ENCODE peak calls at places on chromosome 12, in six cellular contexts. A, X, H, M, L and O are unnamed samples.

GRCh38 chr12:93243689-93244513 is 133.8 kb upstream of the NUDT4 start:
- DNase-seq in X (no peak), A (no peak), M (no peak), L (peak; percentile 92), H (no peak), O (peak; percentile 78)

GRCh38 chr12:114013601-114014345 is 47.6 kb upstream of the RBM19 start:
- DNase-seq in H (peak; percentile 76), L (no peak), M (peak; percentile 89), A (peak; percentile 61), X (peak; percentile 51), O (peak; percentile 37)

GRCh38 chr12:50060120-50060468 is 2.7 kb downstream of the ASIC1 start:
- DNase-seq in A (no peak), H (no peak), X (no peak), M (no peak), L (no peak), O (no peak)

GRCh38 chr12:28899951-28900350 is 249.1 kb upstream of the FAR2 start:
- DNase-seq in X (no peak), A (no peak), H (no peak), L (peak; percentile 90), M (no peak), O (peak; percentile 97)

GRCh38 chr12:7060353-7060954 is at the start of gene C1S:
- DNase-seq in H (peak; percentile 81), L (peak; percentile 99), X (no peak), A (peak; percentile 63), M (peak; percentile 94), O (peak; percentile 99)

GRCh38 chr12:130162267-130162666 is at the start of gene FZD10:
- DNase-seq in L (peak; percentile 13), H (peak; percentile 88), A (peak; percentile 88), M (peak; percentile 72), X (peak; percentile 77), O (no peak)

GRCh38 chr12:7935464-7935772 is 569 bp downstream of the SLC2A3 start:
- DNase-seq in H (no peak), A (no peak), X (no peak), L (no peak), M (no peak), O (no peak)

GRCh38 chr12:1007994-1008393 is 17.0 kb downstream of the ERC1 start:
- DNase-seq in A (no peak), X (no peak), L (no peak), M (no peak), H (no peak), O (no peak)

GRCh38 chr12:28550757-28551381 is 360.6 kb downstream of the CCDC91 start:
- DNase-seq in H (no peak), L (peak; percentile 40), A (no peak), M (peak; percentile 2), X (no peak), O (peak; percentile 86)

GRCh38 chr12:65825323-65825572 is 965 bp downstream of the HMGA2 start:
- DNase-seq in X (no peak), A (no peak), L (no peak), M (no peak), H (no peak), O (no peak)

GRCh38 chr12:1845010-1845409 is 24.6 kb downstream of the LRTM2 start:
- DNase-seq in M (no peak), X (no peak), H (no peak), A (peak; percentile 43), L (no peak), O (no peak)

GRCh38 chr12:102990419-102990818 is 32.9 kb downstream of the ASCL1 start:
- DNase-seq in L (no peak), M (peak; percentile 45), A (no peak), H (peak; percentile 46), X (no peak), O (no peak)

GRCh38 chr12:21906919-21907642 is 34.1 kb downstream of the ABCC9 start:
- DNase-seq in A (no peak), L (no peak), M (no peak), H (no peak), X (no peak), O (peak; percentile 42)

GRCh38 chr12:52794479-52795331 is 1.2 kb downstream of the KRT3 start:
- DNase-seq in H (no peak), A (no peak), X (no peak), L (peak; percentile 6), M (no peak), O (peak; percentile 37)

GRCh38 chr12:14934511-14934910 is 3.8 kb downstream of the ERP27 start:
- DNase-seq in L (no peak), H (no peak), M (no peak), A (no peak), X (no peak), O (no peak)

GRCh38 chr12:95318071-95318545 is 100.5 kb downstream of the VEZT start:
- DNase-seq in L (peak; percentile 87), M (no peak), X (no peak), H (no peak), A (no peak), O (peak; percentile 88)

GRCh38 chr12:32191445-32191844 is 84.8 kb downstream of the BICD1 start:
- DNase-seq in H (no peak), M (no peak), X (no peak), L (no peak), A (no peak), O (no peak)

GRCh38 chr12:127125607-127126259 is 1141.2 kb upstream of the TMEM132C start:
- DNase-seq in A (no peak), X (no peak), H (no peak), L (peak; percentile 53), M (peak; percentile 46), O (peak; percentile 70)

GRCh38 chr12:124653169-124653931 is 85.9 kb upstream of the NCOR2 start:
- DNase-seq in L (no peak), H (no peak), X (no peak), M (no peak), A (no peak), O (peak; percentile 17)

GRCh38 chr12:53383258-53383657 is 3.3 kb downstream of the SP1 start:
- DNase-seq in H (no peak), X (no peak), A (no peak), M (no peak), L (no peak), O (no peak)

GRCh38 chr12:65881965-65882413 is 57.7 kb downstream of the HMGA2 start:
- DNase-seq in M (no peak), L (no peak), H (peak; percentile 60), A (no peak), X (no peak), O (peak; percentile 38)

GRCh38 chr12:131862994-131863710 is 31.3 kb upstream of the ULK1 start:
- DNase-seq in L (peak; percentile 26), A (no peak), M (no peak), X (peak; percentile 30), H (no peak), O (no peak)
- H4K8ac ChIP-seq in L (no peak overlapping the region), A (no peak overlapping the region), M (no peak overlapping the region), X (no peak overlapping the region), H (no peak overlapping the region), O (no peak overlapping the region)

GRCh38 chr12:108691154-108691994 is 39.9 kb downstream of the CORO1C start:
- DNase-seq in L (peak; percentile 100), M (peak; percentile 99), X (peak; percentile 76), A (peak; percentile 76), H (peak; percentile 97), O (peak; percentile 99)
- H4K8ac ChIP-seq in L (peak overlapping the region; percentile 88), M (no peak overlapping the region), X (no peak overlapping the region), A (peak overlapping the region; percentile 75), H (no peak overlapping the region), O (peak overlapping the region; percentile 82)

DNA sequence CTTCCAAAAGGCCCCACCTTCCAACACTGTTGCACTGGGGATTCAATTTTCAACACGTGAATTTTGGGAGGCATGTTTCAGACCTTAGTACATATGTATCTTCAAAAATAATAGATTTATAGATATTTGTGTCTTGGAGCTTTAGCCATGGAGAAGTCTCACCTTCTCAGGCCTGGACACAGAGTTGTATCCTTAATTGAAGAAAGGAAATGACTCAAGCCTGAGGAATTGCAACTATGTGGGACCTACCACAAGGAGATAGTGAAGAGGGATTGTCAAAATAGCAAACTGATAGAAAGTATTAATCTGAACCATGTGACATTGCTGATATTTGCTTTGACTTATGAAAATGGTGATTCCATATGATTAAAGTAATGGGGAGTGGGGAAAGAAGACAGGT is 89.8 kb downstream of the ACSS3 start:
- DNase-seq in A (no peak), H (no peak), L (peak; percentile 13), M (peak; percentile 91), X (no peak), O (peak; percentile 19)
- H4K8ac ChIP-seq in A (no peak overlapping the region), H (no peak overlapping the region), L (no peak overlapping the region), M (no peak overlapping the region), X (no peak overlapping the region), O (no peak overlapping the region)

GRCh38 chr12:121468451-121468850 is 68.5 kb downstream of the RNF34 start:
- DNase-seq in L (peak; percentile 59), H (no peak), A (no peak), M (no peak), X (no peak), O (peak; percentile 15)

GRCh38 chr12:121467638-121468403 is 67.9 kb downstream of the RNF34 start:
- DNase-seq in L (peak; percentile 45), A (peak; percentile 84), X (peak; percentile 54), H (peak; percentile 81), M (peak; percentile 74), O (no peak)

GRCh38 chr12:121464331-121464730 is 64.4 kb downstream of the RNF34 start:
- DNase-seq in L (no peak), M (no peak), X (no peak), H (peak; percentile 27), A (no peak), O (no peak)

GRCh38 chr12:121466800-121467637 is 67.1 kb downstream of the RNF34 start:
- DNase-seq in L (peak; percentile 85), A (peak; percentile 86), H (peak; percentile 92), M (peak; percentile 91), X (peak; percentile 88), O (peak; percentile 82)

DNA sequence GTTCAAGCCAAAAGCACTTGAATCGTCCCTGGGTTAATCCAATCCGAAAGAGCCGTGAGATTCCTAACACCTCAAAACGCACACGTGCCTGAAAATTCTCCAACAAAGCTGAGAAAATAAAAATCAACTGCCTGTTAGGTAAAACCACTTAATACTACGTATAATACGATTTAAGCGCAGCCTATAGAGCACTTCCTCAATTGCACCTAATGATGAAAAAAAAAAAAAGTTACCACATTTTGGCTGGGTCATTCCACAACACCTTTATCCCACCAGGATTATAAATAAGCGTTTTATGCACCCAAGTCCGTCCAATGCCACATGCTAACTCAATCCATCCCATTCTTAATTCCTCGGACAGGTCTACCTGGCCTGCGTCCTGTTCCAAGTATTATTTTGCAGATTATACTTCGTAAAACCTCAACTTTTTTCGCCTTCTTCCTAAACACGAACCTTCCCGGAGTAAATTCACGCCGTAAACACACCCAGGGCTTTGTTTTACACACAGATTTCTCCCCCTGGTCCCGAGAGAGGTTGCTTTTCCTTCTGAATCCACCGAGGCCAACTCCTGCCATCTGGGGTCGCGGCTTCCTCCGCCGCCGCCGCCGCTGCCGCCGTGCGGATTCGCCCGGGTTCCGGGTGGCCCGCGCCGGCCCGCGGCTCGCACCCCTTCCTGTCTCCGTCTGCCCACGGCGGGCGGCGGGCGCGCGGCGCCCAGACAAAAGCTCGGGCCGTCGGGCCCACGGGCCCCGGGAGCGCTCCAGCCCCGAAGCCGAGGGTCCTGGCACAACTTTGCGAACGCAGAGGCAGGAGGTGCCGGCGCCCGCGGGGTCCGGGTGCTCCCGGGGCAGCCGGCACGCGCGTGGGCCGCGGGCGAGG is 66.2 kb downstream of the RNF34 start:
- DNase-seq in M (no peak), H (no peak), X (no peak), L (peak; percentile 32), A (no peak), O (no peak)
- H4K8ac ChIP-seq in M (no peak overlapping the region), H (no peak overlapping the region), X (no peak overlapping the region), L (no peak overlapping the region), A (peak overlapping the region; percentile 57), O (peak overlapping the region; percentile 42)

GRCh38 chr12:112107728-112108447 is 695 bp downstream of the NAA25 start:
- DNase-seq in L (peak; percentile 58), M (peak; percentile 79), X (no peak), H (peak; percentile 41), A (no peak), O (no peak)
- H4K8ac ChIP-seq in L (peak overlapping the region; percentile 94), M (peak overlapping the region; percentile 41), X (no peak overlapping the region), H (no peak overlapping the region), A (no peak overlapping the region), O (peak overlapping the region; percentile 94)